ENCODE peak calls at places on chromosome 13, in four cellular contexts. H is non-pigmented ciliary epithelial cell; L is activated T-helper 1 cell treated with Interleukin-2 at 50 U/mL for 16 hours; F is activated CD4-positive, alpha-beta T cell treated with anti-CD3 and anti-CD28 coated beads, Interleukin-2, amount 50 U/mL, for 24 hours. X is an unnamed sample.

GRCh38 chr13:70960841-70961443 is 852.7 kb upstream of the KLHL1 start:
- DNase-seq in H (peak; percentile 6), L (no peak), F (no peak), X (no peak)

GRCh38 chr13:79527698-79528097 is 46.7 kb downstream of the NDFIP2 start:
- DNase-seq in H (no peak), L (no peak), F (no peak), X (no peak)

GRCh38 chr13:41645313-41645712 is 188.0 kb downstream of the RGCC start:
- DNase-seq in H (peak; percentile 82), L (no peak), F (no peak), X (peak; percentile 87)

GRCh38 chr13:78655007-78655406 is 3.9 kb downstream of the OBI1 start:
- DNase-seq in H (no peak), L (no peak), F (no peak), X (no peak)

GRCh38 chr13:77980592-77980991 is 62.0 kb upstream of the EDNRB start:
- DNase-seq in H (peak; percentile 34), L (no peak), F (no peak), X (peak; percentile 53)

GRCh38 chr13:107819071-107819470 is 396.3 kb downstream of the LIG4 start:
- DNase-seq in H (no peak), L (no peak), F (no peak), X (no peak)

GRCh38 chr13:92806215-92806614 is 420.4 kb upstream of the GPC6 start:
- DNase-seq in H (no peak), L (no peak), F (no peak), X (no peak)

GRCh38 chr13:46160474-46161066 is 21.4 kb downstream of the LCP1 start:
- DNase-seq in H (peak; percentile 24), L (no peak), F (peak; percentile 60), X (no peak)

GRCh38 chr13:50685491-50685890 is 158.0 kb downstream of the DLEU7 start:
- DNase-seq in H (no peak), L (no peak), F (no peak), X (no peak)

GRCh38 chr13:88592105-88592504 is 920.9 kb downstream of the SLITRK5 start:
- DNase-seq in H (no peak), L (no peak), F (no peak), X (no peak)

GRCh38 chr13:65606622-65607021 is 1623.5 kb downstream of the PCDH9 start:
- DNase-seq in H (peak; percentile 17), L (no peak), F (no peak), X (peak; percentile 79)

GRCh38 chr13:99657848-99658265 is 156.6 kb downstream of the TM9SF2 start:
- DNase-seq in H (no peak), L (no peak), F (no peak), X (no peak)

GRCh38 chr13:34913040-34913439 is 29.0 kb upstream of the NBEA start:
- DNase-seq in H (peak; percentile 2), L (no peak), F (no peak), X (no peak)

GRCh38 chr13:39110518-39111097 is 72.4 kb downstream of the NHLRC3 start:
- DNase-seq in H (no peak), L (no peak), F (no peak), X (no peak)

GRCh38 chr13:23433171-23434153 is at the start of gene SACS:
- DNase-seq in H (no peak), L (no peak), F (no peak), X (no peak)

GRCh38 chr13:87661471-87661870 is 9.7 kb upstream of the SLITRK5 start:
- DNase-seq in H (peak; percentile 71), L (no peak), F (no peak), X (peak; percentile 84)

GRCh38 chr13:102395174-102395573 is 6.7 kb downstream of the FGF14 start:
- DNase-seq in H (no peak), L (no peak), F (no peak), X (no peak)

GRCh38 chr13:51769455-51770127 is 34.4 kb downstream of the DHRS12 start:
- DNase-seq in H (no peak), L (no peak), F (no peak), X (no peak)

X was measured in skeletal muscle cell.